ENCODE peak calls at places on chromosomes 4 and X, in eight cellular contexts. V, B, E, Y, J, Q, F and L are unnamed samples.

GRCh38 chr4:39698424-39699009 is 581 bp downstream of the UBE2K start:
- DNase-seq in V (peak), B (peak), E (peak), Y (peak), J (peak), Q (peak), F (no peak), L (peak)

GRCh38 chrX:107710617-107711391 is 64.8 kb downstream of the TSC22D3 start:
- DNase-seq in V (peak), B (peak), E (no peak), Y (no peak), J (no peak), Q (peak), F (no peak), L (peak)

GRCh38 chr4:130210871-130211270 is 1114.9 kb downstream of the C4orf33 start:
- DNase-seq in V (peak), B (peak), E (no peak), Y (no peak), J (no peak), Q (peak), F (no peak), L (no peak)

GRCh38 chr4:185797018-185797417 is 15.0 kb downstream of the SORBS2 start:
- DNase-seq in V (no peak), B (no peak), E (no peak), Y (no peak), J (no peak), Q (no peak), F (no peak), L (no peak)

GRCh38 chr4:40933272-40934053 is 183.7 kb downstream of the NSUN7 start:
- DNase-seq in V (peak), B (no peak), E (no peak), Y (peak), J (no peak), Q (no peak), F (no peak), L (no peak)

GRCh38 chrX:94662665-94663064 is 988.7 kb downstream of the FAM133A start:
- DNase-seq in V (no peak), B (no peak), E (no peak), Y (no peak), J (no peak), Q (no peak), F (no peak), L (no peak)

GRCh38 chrX:115449742-115450141 is 111.2 kb upstream of the PLS3 start:
- DNase-seq in V (peak), B (peak), E (no peak), Y (no peak), J (no peak), Q (no peak), F (no peak), L (no peak)

GRCh38 chrX:44400588-44400987 is 57.1 kb upstream of the EFHC2 start:
- DNase-seq in V (peak), B (peak), E (no peak), Y (no peak), J (no peak), Q (peak), F (no peak), L (peak)

GRCh38 chr4:135243960-135244561 is 1042.5 kb upstream of the PABPC4L start:
- DNase-seq in V (peak), B (no peak), E (no peak), Y (no peak), J (no peak), Q (peak), F (no peak), L (no peak)

GRCh38 chr4:138086471-138086870 is 155.7 kb downstream of the SLC7A11 start:
- DNase-seq in V (no peak), B (no peak), E (no peak), Y (no peak), J (no peak), Q (no peak), F (no peak), L (no peak)

GRCh38 chrX:14865201-14865600 is 7.7 kb downstream of the FANCB start:
- DNase-seq in V (peak), B (peak), E (no peak), Y (no peak), J (no peak), Q (no peak), F (no peak), L (no peak)

GRCh38 chr4:158630893-158631292 is 40.8 kb downstream of the C4orf46 start:
- DNase-seq in V (peak), B (peak), E (no peak), Y (no peak), J (no peak), Q (peak), F (no peak), L (peak)

GRCh38 chr4:184899261-184900134 is 73.7 kb upstream of the ACSL1 start:
- DNase-seq in V (peak), B (no peak), E (no peak), Y (no peak), J (peak), Q (no peak), F (no peak), L (peak)

GRCh38 chr4:176660561-176660960 is 132.2 kb downstream of the VEGFC start:
- DNase-seq in V (no peak), B (no peak), E (no peak), Y (no peak), J (no peak), Q (no peak), F (no peak), L (no peak)

GRCh38 chr4:167233523-167234387 is 539 bp downstream of the SPOCK3 start:
- DNase-seq in V (peak), B (peak), E (peak), Y (peak), J (peak), Q (peak), F (peak), L (peak)

GRCh38 chr4:77156912-77157858 is at the start of gene CCNG2:
- DNase-seq in V (peak), B (peak), E (peak), Y (peak), J (peak), Q (peak), F (peak), L (peak)

GRCh38 chrX:148504412-148504950 is 4.1 kb downstream of the AFF2 start:
- DNase-seq in V (no peak), B (no peak), E (peak), Y (no peak), J (peak), Q (no peak), F (peak), L (no peak)

GRCh38 chr4:181939199-181939945 is 303.8 kb upstream of the TENM3 start:
- DNase-seq in V (peak), B (peak), E (no peak), Y (no peak), J (no peak), Q (no peak), F (no peak), L (peak)

GRCh38 chrX:111270339-111270738 is at the start of gene CAPN6:
- DNase-seq in V (peak), B (peak), E (peak), Y (no peak), J (no peak), Q (peak), F (no peak), L (peak)

GRCh38 chr4:169314906-169315305 is 44.1 kb upstream of the SH3RF1 start:
- DNase-seq in V (peak), B (peak), E (no peak), Y (peak), J (peak), Q (peak), F (no peak), L (peak)

GRCh38 chrX:5726246-5726645 is 502.4 kb downstream of the NLGN4X start:
- DNase-seq in V (peak), B (no peak), E (no peak), Y (no peak), J (no peak), Q (no peak), F (no peak), L (no peak)

GRCh38 chr4:183618681-183619080 is 40.3 kb downstream of the RWDD4 start:
- DNase-seq in V (no peak), B (no peak), E (no peak), Y (no peak), J (no peak), Q (no peak), F (peak), L (no peak)

GRCh38 chr4:7254736-7255487 is 62.6 kb downstream of the SORCS2 start:
- DNase-seq in V (no peak), B (peak), E (no peak), Y (no peak), J (peak), Q (no peak), F (no peak), L (no peak)

GRCh38 chr4:159370316-159370715 is 267.4 kb downstream of the RAPGEF2 start:
- DNase-seq in V (no peak), B (no peak), E (no peak), Y (no peak), J (no peak), Q (no peak), F (no peak), L (no peak)

GRCh38 chr4:91111556-91111955 is 984.4 kb downstream of the CCSER1 start:
- DNase-seq in V (no peak), B (no peak), E (no peak), Y (no peak), J (no peak), Q (no peak), F (no peak), L (no peak)

GRCh38 chr4:27666943-27667342 is 806.3 kb downstream of the STIM2 start:
- DNase-seq in V (no peak), B (no peak), E (no peak), Y (no peak), J (no peak), Q (peak), F (no peak), L (no peak)

GRCh38 chr4:161522031-161522430 is 641.8 kb downstream of the FSTL5 start:
- DNase-seq in V (peak), B (no peak), E (no peak), Y (no peak), J (no peak), Q (no peak), F (peak), L (no peak)

GRCh38 chrX:36334508-36335015 is 415.0 kb downstream of the CFAP47 start:
- DNase-seq in V (no peak), B (no peak), E (no peak), Y (no peak), J (no peak), Q (no peak), F (no peak), L (no peak)

GRCh38 chrX:40105791-40106676 is 8.3 kb upstream of the BCOR start:
- DNase-seq in V (peak), B (no peak), E (peak), Y (peak), J (peak), Q (peak), F (no peak), L (peak)

GRCh38 chr4:110959041-110959643 is 336.3 kb upstream of the PITX2 start:
- DNase-seq in V (peak), B (peak), E (no peak), Y (no peak), J (no peak), Q (peak), F (no peak), L (no peak)